ENCODE peak calls at places on chromosomes 3 and 15, in five cellular contexts. One of them, this sample, is unnamed.

GRCh38 chr3:30341079-30341478 is 265.3 kb upstream of the TGFBR2 start:
- DNase-seq in A549: no peak
- DNase-seq in esophagus squamous epithelium: no peak
- DNase-seq in left lung: no peak
- DNase-seq in fibroblast of lung: no peak
- DNase-seq in this sample: no peak

GRCh38 chr15:53721334-53722087 is 38.0 kb downstream of the WDR72 start:
- DNase-seq in A549: no peak
- DNase-seq in esophagus squamous epithelium: no peak
- DNase-seq in left lung: no peak
- DNase-seq in fibroblast of lung: no peak
- DNase-seq in this sample: no peak

GRCh38 chr3:151387443-151388241 is 3.1 kb upstream of the P2RY12 start:
- DNase-seq in A549: no peak
- DNase-seq in esophagus squamous epithelium: no peak
- DNase-seq in left lung: peak; percentile 74
- DNase-seq in fibroblast of lung: no peak
- DNase-seq in this sample: no peak

GRCh38 chr3:194936091-194936490 is 250.4 kb downstream of the FAM43A start:
- DNase-seq in A549: no peak
- DNase-seq in esophagus squamous epithelium: no peak
- DNase-seq in left lung: no peak
- DNase-seq in fibroblast of lung: no peak
- DNase-seq in this sample: no peak

GRCh38 chr15:43912991-43913927 is 86.5 kb downstream of the WDR76 start:
- DNase-seq in A549: peak; percentile 65
- DNase-seq in esophagus squamous epithelium: no peak
- DNase-seq in left lung: no peak
- DNase-seq in fibroblast of lung: peak; percentile 92
- DNase-seq in this sample: peak; percentile 82

GRCh38 chr3:123104550-123104949 is 37.7 kb downstream of the PDIA5 start:
- DNase-seq in A549: peak; percentile 26
- DNase-seq in esophagus squamous epithelium: no peak
- DNase-seq in left lung: no peak
- DNase-seq in fibroblast of lung: peak; percentile 81
- DNase-seq in this sample: peak; percentile 76

GRCh38 chr15:99997112-99997651 is 263.9 kb upstream of the LYSMD4 start:
- DNase-seq in A549: no peak
- DNase-seq in esophagus squamous epithelium: no peak
- DNase-seq in left lung: no peak
- DNase-seq in fibroblast of lung: no peak
- DNase-seq in this sample: no peak

GRCh38 chr3:123752228-123752627 is 131.9 kb downstream of the MYLK start:
- DNase-seq in A549: no peak
- DNase-seq in esophagus squamous epithelium: no peak
- DNase-seq in left lung: no peak
- DNase-seq in fibroblast of lung: no peak
- DNase-seq in this sample: no peak

GRCh38 chr3:142243134-142243533 is 17.7 kb upstream of the GK5 start:
- DNase-seq in A549: no peak
- DNase-seq in esophagus squamous epithelium: no peak
- DNase-seq in left lung: no peak
- DNase-seq in fibroblast of lung: no peak
- DNase-seq in this sample: no peak

GRCh38 chr3:114121996-114122709 is 56.7 kb downstream of the DRD3 start:
- DNase-seq in A549: no peak
- DNase-seq in esophagus squamous epithelium: no peak
- DNase-seq in left lung: no peak
- DNase-seq in fibroblast of lung: peak; percentile 78
- DNase-seq in this sample: peak; percentile 24

GRCh38 chr3:42698911-42699230 is 3.7 kb downstream of the HHATL start:
- DNase-seq in A549: no peak
- DNase-seq in esophagus squamous epithelium: no peak
- DNase-seq in left lung: peak; percentile 54
- DNase-seq in fibroblast of lung: no peak
- DNase-seq in this sample: peak; percentile 53

GRCh38 chr3:97719156-97719821 is 45.3 kb upstream of the ARL6 start:
- DNase-seq in A549: peak; percentile 69
- DNase-seq in esophagus squamous epithelium: no peak
- DNase-seq in left lung: peak; percentile 22
- DNase-seq in fibroblast of lung: peak; percentile 67
- DNase-seq in this sample: peak; percentile 83

GRCh38 chr3:192833177-192833890 is 84.3 kb downstream of the MB21D2 start:
- DNase-seq in A549: peak; percentile 14
- DNase-seq in esophagus squamous epithelium: no peak
- DNase-seq in left lung: no peak
- DNase-seq in fibroblast of lung: peak; percentile 93
- DNase-seq in this sample: peak; percentile 84

GRCh38 chr3:103295974-103296570 is 861.3 kb downstream of the ZPLD1 start:
- DNase-seq in A549: peak; percentile 18
- DNase-seq in esophagus squamous epithelium: no peak
- DNase-seq in left lung: no peak
- DNase-seq in fibroblast of lung: peak; percentile 48
- DNase-seq in this sample: peak; percentile 23

GRCh38 chr15:78263907-78264303 is 457 bp upstream of the DNAJA4 start:
- DNase-seq in A549: no peak
- DNase-seq in esophagus squamous epithelium: no peak
- DNase-seq in left lung: peak; percentile 77
- DNase-seq in fibroblast of lung: no peak
- DNase-seq in this sample: no peak

GRCh38 chr15:86236721-86237121 is 157.1 kb downstream of the AGBL1 start:
- DNase-seq in A549: no peak
- DNase-seq in esophagus squamous epithelium: no peak
- DNase-seq in left lung: no peak
- DNase-seq in fibroblast of lung: no peak
- DNase-seq in this sample: no peak

GRCh38 chr15:90479656-90480055 is 50.1 kb upstream of the CRTC3 start:
- DNase-seq in A549: no peak
- DNase-seq in esophagus squamous epithelium: no peak
- DNase-seq in left lung: no peak
- DNase-seq in fibroblast of lung: no peak
- DNase-seq in this sample: no peak

GRCh38 chr3:174191895-174192294 is 667.2 kb upstream of the NAALADL2 start:
- DNase-seq in A549: no peak
- DNase-seq in esophagus squamous epithelium: no peak
- DNase-seq in left lung: no peak
- DNase-seq in fibroblast of lung: no peak
- DNase-seq in this sample: no peak

GRCh38 chr3:64958187-64958586 is 270.4 kb upstream of the ADAMTS9 start:
- DNase-seq in A549: no peak
- DNase-seq in esophagus squamous epithelium: no peak
- DNase-seq in left lung: no peak
- DNase-seq in fibroblast of lung: no peak
- DNase-seq in this sample: no peak

GRCh38 chr15:94665687-94666441 is 434.5 kb downstream of the MCTP2 start:
- DNase-seq in A549: no peak
- DNase-seq in esophagus squamous epithelium: no peak
- DNase-seq in left lung: no peak
- DNase-seq in fibroblast of lung: no peak
- DNase-seq in this sample: no peak

GRCh38 chr3:58529516-58530353 is 7.3 kb downstream of the ACOX2 start:
- DNase-seq in A549: peak; percentile 60
- DNase-seq in esophagus squamous epithelium: no peak
- DNase-seq in left lung: no peak
- DNase-seq in fibroblast of lung: no peak
- DNase-seq in this sample: no peak

GRCh38 chr3:74613060-74613459 is 1.4 kb downstream of the CNTN3 start:
- DNase-seq in A549: no peak
- DNase-seq in esophagus squamous epithelium: no peak
- DNase-seq in left lung: no peak
- DNase-seq in fibroblast of lung: no peak
- DNase-seq in this sample: peak; percentile 24

GRCh38 chr3:109369510-109369909 is 32.2 kb upstream of the DPPA4 start:
- DNase-seq in A549: peak; percentile 46
- DNase-seq in esophagus squamous epithelium: no peak
- DNase-seq in left lung: no peak
- DNase-seq in fibroblast of lung: no peak
- DNase-seq in this sample: no peak

GRCh38 chr3:40387001-40387894 is at the start of gene ENTPD3:
- DNase-seq in A549: no peak
- DNase-seq in esophagus squamous epithelium: no peak
- DNase-seq in left lung: peak; percentile 88
- DNase-seq in fibroblast of lung: no peak
- DNase-seq in this sample: peak; percentile 56

GRCh38 chr3:40382617-40382979 is 4.4 kb upstream of the ENTPD3 start:
- DNase-seq in A549: no peak
- DNase-seq in esophagus squamous epithelium: no peak
- DNase-seq in left lung: no peak
- DNase-seq in fibroblast of lung: no peak
- DNase-seq in this sample: no peak

GRCh38 chr3:40387895-40388254 is 891 bp downstream of the ENTPD3 start:
- DNase-seq in A549: no peak
- DNase-seq in esophagus squamous epithelium: no peak
- DNase-seq in left lung: no peak
- DNase-seq in fibroblast of lung: no peak
- DNase-seq in this sample: no peak

GRCh38 chr3:40381904-40382616 is 4.9 kb upstream of the ENTPD3 start:
- DNase-seq in A549: no peak
- DNase-seq in esophagus squamous epithelium: no peak
- DNase-seq in left lung: no peak
- DNase-seq in fibroblast of lung: no peak
- DNase-seq in this sample: no peak

DNA sequence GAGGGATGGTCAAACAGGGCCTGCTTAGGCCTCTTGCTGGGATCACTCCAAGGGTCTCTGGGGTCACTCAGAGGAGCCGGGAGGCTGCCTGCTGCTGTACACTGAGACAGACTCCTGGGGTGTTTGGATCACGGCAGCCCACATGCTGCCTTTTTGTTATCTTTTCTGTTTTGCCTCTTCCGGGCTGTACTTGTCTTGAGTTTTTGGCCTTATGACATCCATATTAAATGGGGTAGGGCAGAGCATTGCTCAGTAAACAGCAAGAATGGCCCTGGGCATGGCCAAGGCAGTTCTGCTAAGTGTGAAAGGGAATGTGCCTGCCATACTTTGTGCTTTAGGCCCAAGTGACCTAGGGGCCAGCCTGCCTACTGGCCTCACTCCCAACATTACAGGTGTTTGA is 771 bp upstream of the ENTPD3 start:
- DNase-seq in A549: no peak
- DNase-seq in esophagus squamous epithelium: no peak
- DNase-seq in left lung: no peak
- DNase-seq in fibroblast of lung: no peak
- DNase-seq in this sample: no peak
- TF ChIP-seq CTCF in A549: no peak
- TF ChIP-seq CTCF in esophagus squamous epithelium: no peak
- TF ChIP-seq CTCF in left lung: no peak
- TF ChIP-seq CTCF in fibroblast of lung: no peak
- TF ChIP-seq CTCF in this sample: no peak

GRCh38 chr3:76024640-76025039 is 239.3 kb upstream of the ZNF717 start:
- DNase-seq in A549: peak; percentile 5
- DNase-seq in esophagus squamous epithelium: no peak
- DNase-seq in left lung: no peak
- DNase-seq in fibroblast of lung: peak; percentile 68
- DNase-seq in this sample: no peak
- TF ChIP-seq CTCF in A549: no peak
- TF ChIP-seq CTCF in esophagus squamous epithelium: no peak
- TF ChIP-seq CTCF in left lung: peak; percentile 23
- TF ChIP-seq CTCF in fibroblast of lung: peak; percentile 30
- TF ChIP-seq CTCF in this sample: peak; percentile 31

GRCh38 chr3:167650459-167650858 is 3.3 kb downstream of the WDR49 start:
- DNase-seq in A549: no peak
- DNase-seq in esophagus squamous epithelium: no peak
- DNase-seq in left lung: no peak
- DNase-seq in fibroblast of lung: no peak
- DNase-seq in this sample: no peak

GRCh38 chr3:167649731-167650130 is 4.0 kb downstream of the WDR49 start:
- DNase-seq in A549: no peak
- DNase-seq in esophagus squamous epithelium: no peak
- DNase-seq in left lung: no peak
- DNase-seq in fibroblast of lung: no peak
- DNase-seq in this sample: no peak

GRCh38 chr3:167644611-167645010 is 9.1 kb downstream of the WDR49 start:
- DNase-seq in A549: no peak
- DNase-seq in esophagus squamous epithelium: no peak
- DNase-seq in left lung: no peak
- DNase-seq in fibroblast of lung: no peak
- DNase-seq in this sample: no peak
- TF ChIP-seq CTCF in A549: no peak
- TF ChIP-seq CTCF in esophagus squamous epithelium: no peak
- TF ChIP-seq CTCF in left lung: no peak
- TF ChIP-seq CTCF in fibroblast of lung: no peak
- TF ChIP-seq CTCF in this sample: no peak

GRCh38 chr3:10285742-10286524 is 6.8 kb downstream of the GHRL start:
- DNase-seq in A549: no peak
- DNase-seq in esophagus squamous epithelium: no peak
- DNase-seq in left lung: no peak
- DNase-seq in fibroblast of lung: no peak
- DNase-seq in this sample: no peak

GRCh38 chr3:10285307-10285706 is 7.4 kb downstream of the GHRL start:
- DNase-seq in A549: no peak
- DNase-seq in esophagus squamous epithelium: no peak
- DNase-seq in left lung: no peak
- DNase-seq in fibroblast of lung: no peak
- DNase-seq in this sample: no peak

GRCh38 chr3:10288575-10288960 is 4.2 kb downstream of the GHRL start:
- DNase-seq in A549: no peak
- DNase-seq in esophagus squamous epithelium: no peak
- DNase-seq in left lung: no peak
- DNase-seq in fibroblast of lung: no peak
- DNase-seq in this sample: no peak

GRCh38 chr3:10287936-10288574 is 4.7 kb downstream of the GHRL start:
- DNase-seq in A549: no peak
- DNase-seq in esophagus squamous epithelium: no peak
- DNase-seq in left lung: no peak
- DNase-seq in fibroblast of lung: no peak
- DNase-seq in this sample: no peak

GRCh38 chr3:10286596-10287295 is 6.0 kb downstream of the GHRL start:
- DNase-seq in A549: peak; percentile 72
- DNase-seq in esophagus squamous epithelium: no peak
- DNase-seq in left lung: no peak
- DNase-seq in fibroblast of lung: peak; percentile 86
- DNase-seq in this sample: peak; percentile 83
- TF ChIP-seq CTCF in A549: peak; percentile 64
- TF ChIP-seq CTCF in esophagus squamous epithelium: peak; percentile 43
- TF ChIP-seq CTCF in left lung: no peak
- TF ChIP-seq CTCF in fibroblast of lung: peak; percentile 41
- TF ChIP-seq CTCF in this sample: peak; percentile 53

DNA sequence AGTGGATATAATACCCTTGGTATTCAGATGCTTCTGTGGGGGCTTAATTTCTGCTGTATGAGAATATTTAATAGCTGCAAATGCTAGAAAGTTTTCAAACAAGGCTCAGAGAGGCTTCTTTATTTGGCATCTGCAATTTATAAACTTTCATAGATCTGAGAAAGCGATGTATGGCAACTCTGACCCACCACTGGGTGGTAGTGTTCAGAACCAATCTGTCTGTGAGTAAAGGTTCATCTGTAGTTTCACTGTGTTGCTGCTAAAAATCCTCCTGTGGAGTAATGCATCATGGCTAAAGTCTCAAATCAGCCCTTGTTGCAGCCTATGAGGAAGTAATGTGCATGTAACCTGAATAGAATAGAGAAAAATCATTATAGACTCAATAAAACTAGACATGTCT is 47.4 kb downstream of the CLSTN2 start:
- DNase-seq in A549: no peak
- DNase-seq in esophagus squamous epithelium: no peak
- DNase-seq in left lung: no peak
- DNase-seq in fibroblast of lung: no peak
- DNase-seq in this sample: no peak
- TF ChIP-seq CTCF in A549: no peak
- TF ChIP-seq CTCF in esophagus squamous epithelium: no peak
- TF ChIP-seq CTCF in left lung: no peak
- TF ChIP-seq CTCF in fibroblast of lung: no peak
- TF ChIP-seq CTCF in this sample: no peak